ENCODE peak calls at places on chromosomes 16 and 17, in six cellular contexts. One of them, this sample, is unnamed.

GRCh38 chr16:29963021-29963743 is 1.3 kb downstream of the TMEM219 start:
- DNase-seq in mesendoderm: no peak
- DNase-seq in mesenchymal stem cell: no peak
- DNase-seq in neuronal stem cell: no peak
- DNase-seq in IMR-90: no peak
- DNase-seq in H9: no peak
- DNase-seq in this sample: no peak

GRCh38 chr17:57948555-57949420 is 6.4 kb downstream of the CUEDC1 start:
- DNase-seq in mesendoderm: peak
- DNase-seq in mesenchymal stem cell: peak
- DNase-seq in neuronal stem cell: no peak
- DNase-seq in IMR-90: peak
- DNase-seq in H9: no peak
- DNase-seq in this sample: no peak

GRCh38 chr16:9134739-9135138 is 43.3 kb downstream of the HAPSTR1 start:
- DNase-seq in mesendoderm: peak
- DNase-seq in mesenchymal stem cell: peak
- DNase-seq in neuronal stem cell: peak
- DNase-seq in IMR-90: peak
- DNase-seq in H9: peak
- DNase-seq in this sample: no peak

GRCh38 chr17:75553553-75554110 is 28.1 kb downstream of the LLGL2 start:
- DNase-seq in mesendoderm: no peak
- DNase-seq in mesenchymal stem cell: peak
- DNase-seq in neuronal stem cell: no peak
- DNase-seq in IMR-90: no peak
- DNase-seq in H9: no peak
- DNase-seq in this sample: no peak

GRCh38 chr17:29089601-29090044 is 46.7 kb downstream of the PIPOX start:
- DNase-seq in mesendoderm: no peak
- DNase-seq in mesenchymal stem cell: no peak
- DNase-seq in neuronal stem cell: no peak
- DNase-seq in IMR-90: no peak
- DNase-seq in H9: no peak
- DNase-seq in this sample: no peak

GRCh38 chr17:45225964-45226530 is 4.4 kb downstream of the FMNL1 start:
- DNase-seq in mesendoderm: no peak
- DNase-seq in mesenchymal stem cell: no peak
- DNase-seq in neuronal stem cell: no peak
- DNase-seq in IMR-90: no peak
- DNase-seq in H9: peak
- DNase-seq in this sample: no peak

GRCh38 chr17:28093999-28094716 is 51.7 kb downstream of the NLK start:
- DNase-seq in mesendoderm: no peak
- DNase-seq in mesenchymal stem cell: no peak
- DNase-seq in neuronal stem cell: no peak
- DNase-seq in IMR-90: no peak
- DNase-seq in H9: no peak
- DNase-seq in this sample: no peak

GRCh38 chr17:19646788-19647696 is 1.5 kb upstream of the ALDH3A2 start:
- DNase-seq in mesendoderm: peak
- DNase-seq in mesenchymal stem cell: peak
- DNase-seq in neuronal stem cell: no peak
- DNase-seq in IMR-90: no peak
- DNase-seq in H9: peak
- DNase-seq in this sample: peak

GRCh38 chr16:68287276-68288251 is 23.2 kb downstream of the SLC7A6OS start:
- DNase-seq in mesendoderm: no peak
- DNase-seq in mesenchymal stem cell: peak
- DNase-seq in neuronal stem cell: no peak
- DNase-seq in IMR-90: peak
- DNase-seq in H9: no peak
- DNase-seq in this sample: no peak

GRCh38 chr17:2398655-2399571 is 1.9 kb downstream of the MNT start:
- DNase-seq in mesendoderm: peak
- DNase-seq in mesenchymal stem cell: peak
- DNase-seq in neuronal stem cell: peak
- DNase-seq in IMR-90: peak
- DNase-seq in H9: peak
- DNase-seq in this sample: no peak

GRCh38 chr16:89696598-89697128 is 4.8 kb downstream of the SPATA2L start:
- DNase-seq in mesendoderm: no peak
- DNase-seq in mesenchymal stem cell: peak
- DNase-seq in neuronal stem cell: no peak
- DNase-seq in IMR-90: no peak
- DNase-seq in H9: no peak
- DNase-seq in this sample: no peak

GRCh38 chr17:72460711-72461110 is 339.9 kb downstream of the SOX9 start:
- DNase-seq in mesendoderm: no peak
- DNase-seq in mesenchymal stem cell: no peak
- DNase-seq in neuronal stem cell: no peak
- DNase-seq in IMR-90: no peak
- DNase-seq in H9: no peak
- DNase-seq in this sample: no peak

GRCh38 chr17:2395258-2396170 is 5.3 kb downstream of the MNT start:
- DNase-seq in mesendoderm: peak
- DNase-seq in mesenchymal stem cell: peak
- DNase-seq in neuronal stem cell: no peak
- DNase-seq in IMR-90: peak
- DNase-seq in H9: peak
- DNase-seq in this sample: no peak

GRCh38 chr16:63983401-63983800 is 1138.5 kb downstream of the CDH11 start:
- DNase-seq in mesendoderm: peak
- DNase-seq in mesenchymal stem cell: no peak
- DNase-seq in neuronal stem cell: no peak
- DNase-seq in IMR-90: no peak
- DNase-seq in H9: no peak
- DNase-seq in this sample: no peak

GRCh38 chr16:50261160-50261706 is 5.1 kb upstream of the ADCY7 start:
- DNase-seq in mesendoderm: no peak
- DNase-seq in mesenchymal stem cell: no peak
- DNase-seq in neuronal stem cell: no peak
- DNase-seq in IMR-90: no peak
- DNase-seq in H9: no peak
- DNase-seq in this sample: no peak

GRCh38 chr17:73103661-73104335 is 11.3 kb upstream of the SLC39A11 start:
- DNase-seq in mesendoderm: no peak
- DNase-seq in mesenchymal stem cell: no peak
- DNase-seq in neuronal stem cell: no peak
- DNase-seq in IMR-90: no peak
- DNase-seq in H9: no peak
- DNase-seq in this sample: no peak

GRCh38 chr17:12510535-12510934 is 155.2 kb upstream of the MYOCD start:
- DNase-seq in mesendoderm: no peak
- DNase-seq in mesenchymal stem cell: peak
- DNase-seq in neuronal stem cell: no peak
- DNase-seq in IMR-90: peak
- DNase-seq in H9: no peak
- DNase-seq in this sample: no peak

GRCh38 chr16:17395849-17396480 is 74.8 kb downstream of the XYLT1 start:
- DNase-seq in mesendoderm: no peak
- DNase-seq in mesenchymal stem cell: no peak
- DNase-seq in neuronal stem cell: no peak
- DNase-seq in IMR-90: no peak
- DNase-seq in H9: no peak
- DNase-seq in this sample: no peak

GRCh38 chr16:8670014-8670560 is 4.3 kb upstream of the ABAT start:
- DNase-seq in mesendoderm: no peak
- DNase-seq in mesenchymal stem cell: no peak
- DNase-seq in neuronal stem cell: no peak
- DNase-seq in IMR-90: no peak
- DNase-seq in H9: no peak
- DNase-seq in this sample: no peak

GRCh38 chr16:88730632-88731607 is 24.6 kb downstream of the CTU2 start:
- DNase-seq in mesendoderm: no peak
- DNase-seq in mesenchymal stem cell: no peak
- DNase-seq in neuronal stem cell: no peak
- DNase-seq in IMR-90: peak
- DNase-seq in H9: no peak
- DNase-seq in this sample: no peak

GRCh38 chr17:74936470-74936799 is 737 bp downstream of the OTOP3 start:
- DNase-seq in mesendoderm: no peak
- DNase-seq in mesenchymal stem cell: no peak
- DNase-seq in neuronal stem cell: no peak
- DNase-seq in IMR-90: no peak
- DNase-seq in H9: no peak
- DNase-seq in this sample: no peak

GRCh38 chr17:296906-297690 is 55.5 kb downstream of the RPH3AL start:
- DNase-seq in mesendoderm: no peak
- DNase-seq in mesenchymal stem cell: no peak
- DNase-seq in neuronal stem cell: no peak
- DNase-seq in IMR-90: no peak
- DNase-seq in H9: no peak
- DNase-seq in this sample: no peak

GRCh38 chr17:40360091-40360490 is 4.4 kb downstream of the GJD3 start:
- DNase-seq in mesendoderm: no peak
- DNase-seq in mesenchymal stem cell: no peak
- DNase-seq in neuronal stem cell: no peak
- DNase-seq in IMR-90: no peak
- DNase-seq in H9: no peak
- DNase-seq in this sample: no peak

GRCh38 chr16:88434746-88435145 is 18.3 kb upstream of the ZFPM1 start:
- DNase-seq in mesendoderm: no peak
- DNase-seq in mesenchymal stem cell: no peak
- DNase-seq in neuronal stem cell: no peak
- DNase-seq in IMR-90: no peak
- DNase-seq in H9: no peak
- DNase-seq in this sample: no peak

GRCh38 chr17:38415250-38416194 is 12.7 kb upstream of the ARHGAP23 start:
- DNase-seq in mesendoderm: peak
- DNase-seq in mesenchymal stem cell: peak
- DNase-seq in neuronal stem cell: no peak
- DNase-seq in IMR-90: peak
- DNase-seq in H9: peak
- DNase-seq in this sample: peak

GRCh38 chr17:80501739-80502577 is 25.6 kb upstream of the NPTX1 start:
- DNase-seq in mesendoderm: no peak
- DNase-seq in mesenchymal stem cell: no peak
- DNase-seq in neuronal stem cell: no peak
- DNase-seq in IMR-90: peak
- DNase-seq in H9: no peak
- DNase-seq in this sample: no peak

GRCh38 chr17:63171428-63172205 is 205.6 kb downstream of the TANC2 start:
- DNase-seq in mesendoderm: no peak
- DNase-seq in mesenchymal stem cell: peak
- DNase-seq in neuronal stem cell: no peak
- DNase-seq in IMR-90: peak
- DNase-seq in H9: no peak
- DNase-seq in this sample: no peak
- H3K4me2 ChIP-seq in mesendoderm: no peak
- H3K4me2 ChIP-seq in mesenchymal stem cell: no peak
- H3K4me2 ChIP-seq in neuronal stem cell: no peak
- H3K4me2 ChIP-seq in IMR-90: peak
- H3K4me2 ChIP-seq in H9: no peak
- H3K4me2 ChIP-seq in this sample: no peak

DNA sequence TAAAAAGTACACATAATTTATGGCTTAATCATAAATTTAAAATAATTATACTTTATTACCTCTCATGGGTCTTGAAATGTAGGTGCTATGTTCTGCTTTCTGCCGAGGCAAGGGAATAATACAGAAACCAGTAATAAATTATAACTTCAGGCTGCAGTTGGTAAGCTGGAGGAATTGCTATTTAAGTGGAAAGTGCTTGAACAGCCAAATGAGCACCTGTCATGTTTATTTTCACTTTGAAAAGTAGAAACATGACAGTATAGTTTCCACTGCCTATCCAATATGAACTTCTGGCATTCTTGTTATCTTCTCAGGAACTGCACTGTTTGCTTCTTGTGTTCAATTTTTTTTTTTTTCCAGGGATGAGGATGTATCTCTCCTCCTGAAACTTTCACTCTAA is 146.0 kb downstream of the FTO start:
- DNase-seq in mesendoderm: no peak
- DNase-seq in mesenchymal stem cell: no peak
- DNase-seq in neuronal stem cell: no peak
- DNase-seq in IMR-90: no peak
- DNase-seq in H9: no peak
- DNase-seq in this sample: no peak
- H4K8ac ChIP-seq in mesendoderm: no peak
- H4K8ac ChIP-seq in mesenchymal stem cell: no peak
- H4K8ac ChIP-seq in neuronal stem cell: no peak
- H4K8ac ChIP-seq in IMR-90: no peak
- H4K8ac ChIP-seq in H9: no peak
- H4K8ac ChIP-seq in this sample: no peak

GRCh38 chr16:87212026-87212425 is 105.2 kb downstream of the C16orf95 start:
- DNase-seq in mesendoderm: no peak
- DNase-seq in mesenchymal stem cell: peak
- DNase-seq in neuronal stem cell: no peak
- DNase-seq in IMR-90: peak
- DNase-seq in H9: no peak
- DNase-seq in this sample: no peak
- H3K4me2 ChIP-seq in mesendoderm: no peak
- H3K4me2 ChIP-seq in mesenchymal stem cell: no peak
- H3K4me2 ChIP-seq in neuronal stem cell: no peak
- H3K4me2 ChIP-seq in IMR-90: no peak
- H3K4me2 ChIP-seq in H9: no peak
- H3K4me2 ChIP-seq in this sample: no peak

GRCh38 chr16:4273858-4274291 is 1.1 kb upstream of the TFAP4 start:
- DNase-seq in mesendoderm: peak
- DNase-seq in mesenchymal stem cell: peak
- DNase-seq in neuronal stem cell: peak
- DNase-seq in IMR-90: peak
- DNase-seq in H9: peak
- DNase-seq in this sample: peak
- H4K8ac ChIP-seq in mesendoderm: peak
- H4K8ac ChIP-seq in mesenchymal stem cell: peak
- H4K8ac ChIP-seq in neuronal stem cell: no peak
- H4K8ac ChIP-seq in IMR-90: no peak
- H4K8ac ChIP-seq in H9: no peak
- H4K8ac ChIP-seq in this sample: peak

GRCh38 chr17:70074991-70075390 is at the start of gene KCNJ16:
- DNase-seq in mesendoderm: peak
- DNase-seq in mesenchymal stem cell: no peak
- DNase-seq in neuronal stem cell: no peak
- DNase-seq in IMR-90: no peak
- DNase-seq in H9: no peak
- DNase-seq in this sample: no peak
- H3K4me2 ChIP-seq in mesendoderm: no peak
- H3K4me2 ChIP-seq in mesenchymal stem cell: peak
- H3K4me2 ChIP-seq in neuronal stem cell: no peak
- H3K4me2 ChIP-seq in IMR-90: no peak
- H3K4me2 ChIP-seq in H9: no peak
- H3K4me2 ChIP-seq in this sample: no peak

DNA sequence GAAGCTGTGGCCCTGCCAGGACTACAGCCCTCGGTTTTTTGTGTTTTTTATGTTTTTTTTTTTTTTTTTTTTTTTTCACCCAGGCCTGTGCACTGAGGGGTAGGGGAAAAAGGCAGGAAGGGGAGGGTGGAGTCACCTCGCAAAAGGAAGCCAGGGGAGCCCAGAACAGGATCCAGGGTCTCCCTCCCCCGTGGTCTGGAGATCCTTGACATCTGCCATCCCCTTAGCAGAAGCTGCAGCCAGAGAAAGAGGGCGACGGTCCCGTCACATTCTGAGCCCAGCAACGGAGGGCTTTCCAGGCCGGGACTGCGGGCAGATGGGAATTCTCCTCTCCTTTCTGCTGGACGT is 29.1 kb upstream of the PHOSPHO1 start:
- DNase-seq in mesendoderm: no peak
- DNase-seq in mesenchymal stem cell: no peak
- DNase-seq in neuronal stem cell: no peak
- DNase-seq in IMR-90: no peak
- DNase-seq in H9: no peak
- DNase-seq in this sample: no peak
- H4K8ac ChIP-seq in mesendoderm: no peak
- H4K8ac ChIP-seq in mesenchymal stem cell: peak
- H4K8ac ChIP-seq in neuronal stem cell: no peak
- H4K8ac ChIP-seq in IMR-90: peak
- H4K8ac ChIP-seq in H9: no peak
- H4K8ac ChIP-seq in this sample: no peak

This sample was measured in H1.